ENCODE peak calls at places on chromosomes 3 and 15, in nine cellular contexts. X is GM23248, M is HCT116, T is GM23338, R is neural progenitor cell, H is hepatocyte, D is SK-N-SH, W is MM.1S, O is PC-3. K is an unnamed sample. For H3K79me2, the result is how much of the 10 kb centered on the place peaks cover.

GRCh38 chr15:30001592-30001991 is 81.2 kb upstream of the GOLGA8J start:
- DNase-seq in T (no peak), X (no peak), M (no peak), R (peak), W (no peak), O (no peak), D (no peak), H (no peak), K (no peak)

GRCh38 chr15:42591238-42591936 is 16.0 kb downstream of the STARD9 start:
- DNase-seq in M (no peak), W (no peak), X (peak), H (peak), R (no peak), T (peak), O (peak), D (peak), K (peak)

GRCh38 chr3:49401758-49402157 is 10.0 kb downstream of the RHOA start:
- DNase-seq in H (no peak), O (no peak), D (no peak), X (no peak), M (no peak), W (no peak), T (no peak), R (no peak), K (no peak)

GRCh38 chr3:175288616-175289015 is 429.5 kb downstream of the NAALADL2 start:
- DNase-seq in O (no peak), D (no peak), X (no peak), H (no peak), R (no peak), T (no peak), M (no peak), W (no peak), K (no peak)

GRCh38 chr3:187677604-187678003 is 7.4 kb upstream of the SST start:
- DNase-seq in H (no peak), O (no peak), R (no peak), W (no peak), M (no peak), D (no peak), X (no peak), T (no peak), K (no peak)

GRCh38 chr3:156710429-156710828 is 36.0 kb downstream of the TIPARP start:
- DNase-seq in R (no peak), X (no peak), T (no peak), O (no peak), D (no peak), H (no peak), M (no peak), W (no peak), K (no peak)

GRCh38 chr3:49566312-49566711 is 12.0 kb downstream of the BSN start:
- DNase-seq in X (peak), M (peak), D (no peak), T (peak), W (no peak), O (peak), R (no peak), H (no peak), K (no peak)

GRCh38 chr15:92574161-92574560 is 81.4 kb downstream of the FAM174B start:
- DNase-seq in D (no peak), T (no peak), M (no peak), O (no peak), R (no peak), W (no peak), H (no peak), X (no peak), K (no peak)

GRCh38 chr15:80999623-81000036 is 1.1 kb upstream of the TLNRD1 start:
- DNase-seq in R (no peak), T (peak), H (no peak), X (no peak), W (peak), O (peak), M (peak), D (no peak), K (peak)

GRCh38 chr3:72960812-72961518 is 35.6 kb upstream of the PPP4R2 start:
- DNase-seq in H (peak), R (no peak), X (peak), D (no peak), O (no peak), W (no peak), T (no peak), M (no peak), K (no peak)

GRCh38 chr3:175484666-175485065 is 625.5 kb downstream of the NAALADL2 start:
- DNase-seq in D (no peak), O (no peak), H (no peak), W (peak), R (no peak), X (no peak), T (no peak), M (no peak), K (no peak)

GRCh38 chr3:39192490-39193092 is at the start of gene XIRP1:
- DNase-seq in D (no peak), W (no peak), M (no peak), T (no peak), X (no peak), H (no peak), O (no peak), R (no peak), K (no peak)

GRCh38 chr3:100600181-100601042 is 9.0 kb upstream of the ADGRG7 start:
- DNase-seq in T (no peak), H (no peak), O (no peak), W (peak), M (no peak), X (no peak), D (no peak), R (no peak), K (no peak)

GRCh38 chr15:73368301-73369072 is at the start of gene HCN4:
- DNase-seq in W (no peak), T (peak), R (peak), H (peak), O (no peak), X (peak), M (no peak), D (peak), K (no peak)

GRCh38 chr15:52178765-52179164 is 12.4 kb downstream of the GNB5 start:
- DNase-seq in X (peak), W (no peak), D (peak), T (no peak), H (no peak), O (no peak), M (no peak), R (no peak), K (no peak)

GRCh38 chr3:18989237-18989812 is 159.0 kb upstream of the KCNH8 start:
- DNase-seq in O (no peak), W (no peak), X (no peak), T (no peak), R (no peak), M (no peak), H (no peak), D (no peak), K (no peak)

GRCh38 chr3:127673191-127674098 is 693 bp downstream of the ABTB1 start:
- DNase-seq in R (peak), D (peak), X (peak), W (peak), T (peak), O (peak), H (peak), M (no peak), K (peak)

GRCh38 chr3:71713041-71713440 is 12.2 kb downstream of the EIF4E3 start:
- DNase-seq in H (no peak), W (peak), M (no peak), D (no peak), O (peak), X (no peak), R (no peak), T (no peak), K (no peak)

GRCh38 chr3:124998247-124998630 is 57.6 kb downstream of the HEG1 start:
- DNase-seq in X (no peak), H (no peak), W (no peak), R (no peak), M (no peak), T (no peak), D (no peak), O (no peak), K (no peak)

GRCh38 chr3:149507491-149508324 is 33.2 kb downstream of the TM4SF4 start:
- DNase-seq in X (peak), W (no peak), H (no peak), O (no peak), T (peak), R (no peak), D (no peak), M (no peak), K (no peak)

GRCh38 chr3:50122071-50122470 is 33.1 kb upstream of the SEMA3F start:
- DNase-seq in T (no peak), X (peak), R (no peak), W (no peak), M (no peak), H (no peak), D (no peak), O (no peak), K (no peak)

GRCh38 chr15:42352401-42352800 is 6.9 kb upstream of the CAPN3 start:
- DNase-seq in X (no peak), O (no peak), R (no peak), T (no peak), M (no peak), D (no peak), W (no peak), H (no peak), K (no peak)

GRCh38 chr3:177622520-177622919 is 425.2 kb upstream of the TBL1XR1 start:
- DNase-seq in R (no peak), D (no peak), H (no peak), T (peak), W (no peak), O (peak), X (no peak), M (no peak), K (no peak)

GRCh38 chr3:134114726-134115125 is 85.0 kb upstream of the SLCO2A1 start:
- DNase-seq in W (no peak), T (no peak), D (no peak), X (no peak), M (no peak), R (no peak), H (no peak), O (no peak), K (no peak)

GRCh38 chr15:78055923-78056713 is 21.4 kb downstream of the TBC1D2B start:
- DNase-seq in X (peak), W (no peak), O (peak), H (peak), T (no peak), M (no peak), R (peak), D (no peak), K (no peak)

GRCh38 chr3:178353292-178353814 is 182.9 kb upstream of the KCNMB2 start:
- DNase-seq in M (no peak), T (no peak), W (no peak), O (no peak), X (peak), R (no peak), H (no peak), D (no peak), K (no peak)

GRCh38 chr3:53709856-53710674 is 136.2 kb downstream of the CHDH start:
- DNase-seq in H (peak), R (peak), T (peak), W (peak), X (peak), M (peak), O (peak), D (peak), K (peak)
- TF ChIP-seq EZH2phosphoT487 in H (no peak), R (no peak), T (no peak), W (no peak), X (no peak), M (no peak), O (no peak), D (no peak), K (no peak)

DNA sequence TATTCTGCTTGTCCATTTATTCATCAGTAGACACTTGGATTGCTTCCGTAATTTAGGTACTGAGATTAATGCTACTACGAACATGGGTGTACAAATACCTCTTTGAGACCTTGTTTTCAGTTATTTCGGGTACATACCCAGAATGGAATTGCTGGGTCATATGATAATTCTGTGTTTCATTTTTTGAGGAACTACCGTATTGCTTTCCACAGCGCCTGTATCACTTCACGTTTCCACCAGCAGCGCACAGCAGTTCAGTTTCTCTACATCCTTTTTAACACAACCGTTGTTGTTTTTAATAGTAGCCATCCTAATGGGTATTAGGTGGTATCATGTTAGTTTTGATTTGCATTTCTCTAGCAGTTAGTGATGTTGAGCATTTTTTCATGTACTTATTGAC is 9.5 kb downstream of the PAK2 start:
- DNase-seq in M (no peak), T (no peak), O (no peak), W (no peak), X (no peak), D (no peak), H (no peak), R (no peak), K (no peak)
- H3K79me2 ChIP-seq in M (half or more), T (half or more), O (half or more), W (half or more), X (half or more), D (half or more), H (half or more), R (half or more), K (half or more)

DNA sequence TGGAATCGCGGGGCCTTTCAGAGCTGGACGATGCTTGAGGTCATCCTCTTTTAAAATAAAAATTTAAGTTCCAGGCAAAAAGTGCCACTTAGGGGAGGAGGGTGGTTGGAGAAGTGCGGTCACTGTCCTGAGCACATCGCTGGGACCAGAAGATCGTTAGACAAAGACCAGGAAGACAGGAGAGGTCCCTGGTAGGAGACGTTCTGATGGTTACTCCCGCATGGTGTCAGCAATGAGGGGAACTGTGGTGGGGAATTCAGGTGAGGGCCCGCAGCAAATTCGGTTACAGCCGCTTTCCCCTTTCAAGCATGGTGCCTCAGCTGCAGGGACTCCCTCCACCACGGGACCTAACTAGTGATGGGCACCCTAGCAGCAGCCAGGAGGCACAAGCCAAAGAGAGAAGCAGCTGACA is 1.0 kb upstream of the ISY1 start:
- DNase-seq in D (peak), T (peak), W (peak), M (no peak), H (peak), R (peak), O (peak), X (peak), K (peak)
- TF ChIP-seq EZH2phosphoT487 in D (no peak), T (no peak), W (no peak), M (no peak), H (no peak), R (no peak), O (no peak), X (no peak), K (no peak)

GRCh38 chr3:172232579-172232978 is 193.2 kb downstream of the FNDC3B start:
- DNase-seq in X (no peak), W (no peak), H (no peak), D (no peak), M (no peak), T (no peak), O (no peak), R (no peak), K (no peak)
- H3K79me2 ChIP-seq in X (half or more), W (half or more), H (half or more), D (half or more), M (under half), T (under half), O (under half), R (under half), K (under half)

GRCh38 chr15:62758126-62758951 is 284.2 kb upstream of the TPM1 start:
- DNase-seq in H (no peak), O (peak), D (peak), X (peak), T (peak), R (peak), W (no peak), M (no peak), K (no peak)
- TF ChIP-seq EZH2phosphoT487 in H (no peak), O (no peak), D (no peak), X (no peak), T (no peak), R (peak), W (no peak), M (no peak), K (no peak)

GRCh38 chr3:172070799-172071198 is 31.4 kb downstream of the FNDC3B start:
- DNase-seq in R (no peak), W (no peak), M (no peak), H (no peak), T (no peak), D (no peak), X (no peak), O (no peak), K (no peak)
- H3K79me2 ChIP-seq in R (half or more), W (half or more), M (half or more), H (half or more), T (half or more), D (half or more), X (half or more), O (half or more), K (under half)

K was measured in OCI-LY7.